ENCODE peak calls at places on chromosomes 4 and X, in ten cellular contexts. N is aorta; U is fibroblast of lung; R is mammary epithelial cell; Q is naive thymus-derived CD4-positive, alpha-beta T cell; X is heart right ventricle; K is brain microvascular endothelial cell; L is tibial nerve; C is H1; T is GM23248. O is an unnamed sample.

GRCh38 chr4:57037982-57038604 is 59.4 kb downstream of the POLR2B start:
- DNase-seq in L (peak), R (peak), K (no peak), C (peak), N (peak), U (peak), T (peak), X (peak), Q (no peak), O (no peak)

GRCh38 chr4:125620066-125620850 is 305.5 kb downstream of the FAT4 start:
- DNase-seq in N (no peak), K (no peak), U (peak), C (no peak), Q (no peak), T (peak), L (no peak), X (no peak), R (no peak), O (no peak)

GRCh38 chr4:156595041-156595440 is 376.6 kb downstream of the PDGFC start:
- DNase-seq in X (no peak), U (no peak), Q (no peak), L (no peak), T (no peak), R (peak), N (no peak), K (no peak), C (no peak), O (no peak)

GRCh38 chr4:66097271-66097670 is 427.0 kb upstream of the EPHA5 start:
- DNase-seq in C (no peak), T (no peak), R (no peak), K (no peak), N (no peak), L (no peak), Q (no peak), X (no peak), U (no peak), O (no peak)

GRCh38 chrX:66232296-66232695 is 68.2 kb downstream of the HEPH start:
- DNase-seq in K (no peak), Q (no peak), L (no peak), U (no peak), X (no peak), N (no peak), R (no peak), T (no peak), C (no peak), O (no peak)

GRCh38 chrX:150062292-150063137 is 124.2 kb upstream of the EOLA2 start:
- DNase-seq in U (peak), C (no peak), K (peak), L (no peak), X (no peak), R (no peak), N (peak), T (peak), Q (no peak), O (no peak)

GRCh38 chr4:184961693-184962092 is 56.6 kb upstream of the HELT start:
- DNase-seq in T (no peak), Q (no peak), X (no peak), K (no peak), R (no peak), U (no peak), N (no peak), C (no peak), L (no peak), O (no peak)

GRCh38 chrX:21438792-21439191 is 64.6 kb downstream of the CNKSR2 start:
- DNase-seq in R (no peak), T (no peak), C (no peak), N (no peak), Q (no peak), U (no peak), X (no peak), L (no peak), K (no peak), O (no peak)

GRCh38 chrX:152635941-152636340 is 1.8 kb upstream of the GABRQ start:
- DNase-seq in N (no peak), L (peak), R (peak), X (peak), K (peak), U (peak), Q (no peak), T (peak), C (no peak), O (peak)

GRCh38 chrX:18624599-18624998 is 47.3 kb downstream of the RS1 start:
- DNase-seq in N (no peak), X (no peak), R (no peak), L (no peak), Q (no peak), U (no peak), T (no peak), C (no peak), K (no peak), O (no peak)

GRCh38 chrX:56978172-56978571 is 17.2 kb downstream of the SPIN3 start:
- DNase-seq in K (peak), X (peak), R (peak), N (no peak), Q (no peak), T (peak), L (no peak), C (no peak), U (peak), O (no peak)

GRCh38 chrX:151896734-151897474 is 15.8 kb upstream of the MAGEA4 start:
- DNase-seq in C (no peak), U (peak), L (no peak), X (no peak), Q (no peak), T (peak), N (no peak), R (no peak), K (peak), O (no peak)

GRCh38 chrX:1322393-1322792 is 14.2 kb upstream of the IL3RA start:
- DNase-seq in C (no peak), L (no peak), Q (no peak), T (no peak), R (no peak), U (no peak), N (peak), K (no peak), X (no peak), O (no peak)

GRCh38 chr4:95106408-95106928 is 348.7 kb downstream of the BMPR1B start:
- DNase-seq in C (no peak), R (no peak), U (no peak), X (no peak), T (peak), Q (no peak), L (no peak), K (peak), N (no peak), O (no peak)

GRCh38 chr4:87044511-87045369 is 109.9 kb downstream of the AFF1 start:
- DNase-seq in U (no peak), X (peak), Q (no peak), K (no peak), N (no peak), L (no peak), R (no peak), T (no peak), C (no peak), O (no peak)

GRCh38 chr4:93031431-93032098 is 727.8 kb downstream of the GRID2 start:
- DNase-seq in Q (no peak), N (no peak), K (no peak), U (peak), R (no peak), X (no peak), L (no peak), T (no peak), C (no peak), O (no peak)

GRCh38 chr4:107809236-107809635 is 15.5 kb upstream of the SGMS2 start:
- DNase-seq in U (no peak), L (no peak), C (no peak), R (no peak), T (no peak), N (no peak), K (no peak), Q (no peak), X (no peak), O (no peak)

GRCh38 chr4:108433832-108434231 is 186.5 kb upstream of the RPL34 start:
- DNase-seq in N (no peak), R (peak), T (peak), L (no peak), U (peak), K (peak), X (no peak), C (no peak), Q (no peak), O (peak)

GRCh38 chr4:113153529-113154101 is 104.2 kb downstream of the ANK2 start:
- DNase-seq in R (peak), Q (no peak), C (no peak), L (no peak), X (no peak), N (no peak), T (peak), U (peak), K (no peak), O (no peak)

GRCh38 chr4:186266699-186267467 is 894 bp downstream of the F11 start:
- DNase-seq in R (no peak), Q (no peak), C (no peak), X (no peak), L (no peak), T (peak), U (peak), K (peak), N (no peak), O (no peak)

GRCh38 chr4:129282293-129282692 is 186.3 kb downstream of the C4orf33 start:
- DNase-seq in X (no peak), T (no peak), K (no peak), L (no peak), C (no peak), R (no peak), N (no peak), Q (no peak), U (no peak), O (no peak)

GRCh38 chr4:173753408-173753807 is 223.4 kb upstream of the HAND2 start:
- DNase-seq in N (no peak), R (no peak), K (no peak), Q (no peak), L (no peak), U (no peak), T (no peak), X (no peak), C (no peak), O (no peak)

GRCh38 chr4:138975225-138975624 is 40.4 kb upstream of the NOCT start:
- DNase-seq in Q (no peak), T (no peak), X (no peak), R (no peak), N (no peak), L (no peak), U (no peak), C (no peak), K (no peak), O (no peak)

GRCh38 chrX:120677017-120677652 is 47.3 kb upstream of the C1GALT1C1 start:
- DNase-seq in T (no peak), R (no peak), U (no peak), C (no peak), L (no peak), K (no peak), Q (no peak), N (no peak), X (no peak), O (no peak)

GRCh38 chr4:2059034-2059725 is at the start of gene NAT8L:
- DNase-seq in K (no peak), N (peak), C (no peak), X (no peak), Q (no peak), T (peak), R (no peak), U (no peak), L (no peak), O (no peak)

GRCh38 chrX:45784590-45784989 is 583.9 kb upstream of the DIPK2B start:
- DNase-seq in Q (no peak), L (no peak), N (no peak), K (no peak), X (no peak), T (no peak), C (no peak), R (no peak), U (no peak), O (no peak)

GRCh38 chrX:45788941-45789348 is 588.3 kb upstream of the DIPK2B start:
- DNase-seq in T (peak), K (no peak), C (no peak), X (peak), U (no peak), Q (no peak), L (no peak), N (no peak), R (peak), O (no peak)

GRCh38 chrX:45783002-45783401 is 582.3 kb upstream of the DIPK2B start:
- DNase-seq in X (no peak), R (no peak), N (no peak), L (no peak), C (no peak), T (no peak), Q (no peak), K (no peak), U (no peak), O (no peak)

DNA sequence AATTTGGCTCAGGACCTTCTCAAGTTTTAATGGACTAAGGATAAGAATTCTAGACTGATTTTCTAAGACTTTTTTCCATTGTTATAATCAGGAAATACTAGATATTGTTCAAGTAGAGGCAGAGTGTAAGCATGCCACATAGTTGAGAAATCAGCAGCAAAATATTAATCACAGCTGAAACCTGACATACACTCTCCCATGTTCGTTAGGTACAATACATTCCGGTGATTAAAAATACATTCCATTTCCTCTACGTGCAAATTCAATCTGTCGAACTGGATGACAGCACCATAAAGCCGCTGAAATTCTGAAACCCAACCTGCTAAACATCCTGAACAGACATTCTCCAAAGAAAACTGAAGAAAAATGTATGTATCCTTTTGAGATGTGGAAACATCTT is 587.6 kb upstream of the DIPK2B start:
- DNase-seq in L (no peak), Q (no peak), N (no peak), K (no peak), T (no peak), X (no peak), R (peak), U (no peak), C (no peak), O (no peak)
- H3K27ac ChIP-seq in L (no peak), Q (no peak), N (no peak), K (peak), T (peak), X (peak), R (peak), U (peak), C (no peak), O (no peak)

GRCh38 chr4:17544205-17544604 is 29.2 kb downstream of the CLRN2 start:
- DNase-seq in U (no peak), R (no peak), L (no peak), C (peak), N (no peak), Q (no peak), T (peak), X (no peak), K (no peak), O (no peak)
- H3K27ac ChIP-seq in U (no peak), R (no peak), L (no peak), C (no peak), N (no peak), Q (no peak), T (no peak), X (no peak), K (no peak), O (no peak)

GRCh38 chrX:148618472-148619445 is 118.3 kb downstream of the AFF2 start:
- DNase-seq in Q (no peak), U (no peak), K (no peak), R (no peak), L (no peak), N (no peak), X (no peak), T (no peak), C (no peak), O (no peak)

GRCh38 chrX:148624951-148625350 is 124.5 kb downstream of the AFF2 start:
- DNase-seq in N (no peak), L (no peak), T (no peak), Q (no peak), U (no peak), R (no peak), K (no peak), C (no peak), X (no peak), O (no peak)

DNA sequence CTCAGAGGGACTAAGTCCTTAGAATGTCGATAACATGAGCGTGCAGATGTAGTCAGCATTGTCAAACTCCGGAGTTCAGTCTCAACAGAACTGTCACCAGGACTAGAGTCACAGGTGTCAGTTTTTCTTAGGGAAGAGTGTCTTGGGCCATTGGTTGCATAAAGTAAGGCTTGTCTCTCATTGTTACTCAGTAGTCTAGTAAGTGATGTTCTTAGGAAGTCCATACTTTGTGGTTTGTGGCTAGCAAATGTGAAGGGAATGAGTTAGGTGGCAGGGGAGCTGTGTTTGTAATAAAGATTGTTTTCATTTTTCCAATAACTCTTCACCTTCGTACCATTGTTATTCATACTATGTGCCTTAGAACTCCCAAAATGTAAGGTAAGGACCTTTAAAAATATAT is 119.6 kb downstream of the AFF2 start:
- DNase-seq in C (no peak), U (no peak), X (no peak), K (no peak), T (no peak), R (peak), N (no peak), L (no peak), Q (no peak), O (no peak)
- H3K27ac ChIP-seq in C (no peak), U (no peak), X (no peak), K (no peak), T (no peak), R (no peak), N (no peak), L (no peak), Q (no peak), O (no peak)

GRCh38 chr4:8205749-8206611 is 6.9 kb downstream of the SH3TC1 start:
- DNase-seq in N (no peak), X (no peak), R (peak), U (no peak), K (no peak), L (no peak), C (no peak), Q (no peak), T (no peak), O (no peak)
- H3K27ac ChIP-seq in N (no peak), X (no peak), R (peak), U (no peak), K (no peak), L (no peak), C (no peak), Q (no peak), T (no peak), O (no peak)

GRCh38 chr4:26206339-26206738 is 114.5 kb upstream of the RBPJ start:
- DNase-seq in T (peak), R (no peak), X (peak), K (peak), U (peak), N (no peak), C (no peak), Q (no peak), L (peak), O (peak)
- H3K27ac ChIP-seq in T (no peak), R (no peak), X (no peak), K (no peak), U (no peak), N (no peak), C (no peak), Q (no peak), L (peak), O (no peak)

GRCh38 chr4:25448379-25449109 is 71.5 kb downstream of the ANAPC4 start:
- DNase-seq in N (no peak), X (no peak), C (no peak), U (no peak), Q (no peak), R (peak), T (peak), K (no peak), L (no peak), O (peak)
- H3K27ac ChIP-seq in N (no peak), X (no peak), C (no peak), U (no peak), Q (no peak), R (peak), T (peak), K (no peak), L (no peak), O (no peak)

DNA sequence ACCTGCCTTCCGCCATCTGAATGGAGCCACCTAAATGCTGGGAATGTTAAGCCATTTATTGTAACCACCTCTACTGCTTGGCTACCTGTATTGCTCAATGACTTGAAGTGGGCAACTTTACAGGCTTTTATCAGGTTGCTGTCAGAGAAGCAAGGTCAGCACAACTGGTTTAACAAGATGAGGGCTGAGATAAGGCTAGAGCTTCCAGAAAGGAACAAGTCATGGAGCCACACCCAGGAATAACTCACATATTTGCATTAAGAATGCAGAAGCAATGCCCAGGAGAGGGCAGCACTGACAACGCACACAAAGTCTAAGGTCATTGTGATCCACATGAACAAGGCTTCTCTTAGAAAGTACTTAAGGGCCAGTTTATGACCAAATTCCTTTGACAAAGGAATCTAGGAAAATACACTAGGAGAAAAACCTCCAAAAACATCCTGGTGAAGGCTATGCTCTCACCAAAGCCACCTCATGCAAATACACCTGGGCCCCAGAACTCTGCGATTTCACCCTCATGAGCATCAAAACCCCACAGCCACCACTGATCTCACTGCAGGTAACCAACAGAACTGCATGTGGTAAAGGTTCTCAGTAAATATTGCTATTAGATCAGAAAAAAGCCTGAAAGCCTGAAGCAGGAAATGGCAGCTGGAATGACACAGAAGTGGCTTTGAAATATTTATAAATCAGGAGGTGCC is 15.0 kb upstream of the STS start:
- DNase-seq in K (peak), U (peak), X (peak), N (peak), R (peak), Q (no peak), T (peak), L (no peak), C (peak), O (no peak)
- H3K27ac ChIP-seq in K (peak), U (no peak), X (peak), N (no peak), R (no peak), Q (no peak), T (peak), L (no peak), C (no peak), O (peak)

DNA sequence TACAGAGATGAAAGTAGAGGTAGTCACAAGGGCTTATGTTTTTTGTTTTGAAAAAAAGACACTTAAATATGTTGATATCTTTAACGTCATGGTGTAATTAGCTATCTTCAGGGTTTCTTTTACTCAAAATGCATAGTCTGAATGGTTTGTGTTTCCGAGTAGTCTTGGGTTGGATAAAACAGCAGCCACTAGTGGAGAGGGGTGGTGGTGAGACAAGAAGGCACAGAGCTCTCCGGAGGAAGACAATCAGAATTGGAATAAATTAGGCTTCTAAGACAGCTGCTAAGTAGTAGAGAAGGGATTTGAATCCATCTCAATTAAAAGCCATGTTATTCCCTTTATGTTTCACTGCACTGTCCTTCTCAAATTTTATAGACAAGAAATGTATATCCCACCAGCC is 240.4 kb upstream of the VEGFC start:
- DNase-seq in U (no peak), C (no peak), R (no peak), X (no peak), T (no peak), Q (no peak), K (no peak), L (no peak), N (no peak), O (no peak)
- H3K27ac ChIP-seq in U (no peak), C (no peak), R (no peak), X (no peak), T (no peak), Q (no peak), K (no peak), L (no peak), N (no peak), O (no peak)

GRCh38 chr4:39714171-39714570 is 16.2 kb downstream of the UBE2K start:
- DNase-seq in Q (no peak), N (no peak), R (no peak), T (peak), C (no peak), L (no peak), X (no peak), K (no peak), U (no peak), O (no peak)
- H3K27ac ChIP-seq in Q (no peak), N (peak), R (no peak), T (peak), C (no peak), L (no peak), X (peak), K (no peak), U (peak), O (peak)

GRCh38 chrX:154002215-154002719 is 17.4 kb downstream of the IRAK1 start:
- DNase-seq in X (no peak), U (peak), L (peak), C (no peak), T (peak), R (no peak), Q (no peak), N (peak), K (no peak), O (no peak)
- H3K27ac ChIP-seq in X (no peak), U (peak), L (peak), C (no peak), T (peak), R (no peak), Q (no peak), N (no peak), K (no peak), O (peak)